ENCODE peak calls at places on chromosomes 1 and 21, in six cellular contexts. O is cardiac muscle cell; F is A549; T is pancreas; C is breast epithelium; P is CD8-positive, alpha-beta T cell. X is an unnamed sample.

GRCh38 chr1:214899908-214900470 is 182.5 kb upstream of the KCNK2 start:
- DNase-seq in O (no peak), F (peak), T (no peak), C (no peak), P (no peak), X (no peak)

GRCh38 chr1:245332513-245332912 is 177.7 kb downstream of the KIF26B start:
- DNase-seq in O (no peak), F (no peak), T (no peak), C (no peak), P (no peak), X (no peak)

GRCh38 chr1:1306070-1306660 is 1.6 kb downstream of the ACAP3 start:
- DNase-seq in O (no peak), F (no peak), T (no peak), C (no peak), P (no peak), X (peak)

GRCh38 chr1:89602871-89603404 is 30.0 kb upstream of the LRRC8C start:
- DNase-seq in O (no peak), F (no peak), T (no peak), C (no peak), P (no peak), X (no peak)

GRCh38 chr21:16302851-16303282 is 573.1 kb downstream of the USP25 start:
- DNase-seq in O (peak), F (peak), T (no peak), C (no peak), P (no peak), X (peak)

GRCh38 chr1:107782192-107782845 is 182.7 kb downstream of the VAV3 start:
- DNase-seq in O (peak), F (peak), T (peak), C (no peak), P (peak), X (peak)

GRCh38 chr1:153465728-153466625 is 5.5 kb upstream of the S100A7 start:
- DNase-seq in O (peak), F (peak), T (peak), C (no peak), P (peak), X (peak)

GRCh38 chr1:113191579-113192076 is 118.6 kb downstream of the LRIG2 start:
- DNase-seq in O (no peak), F (peak), T (no peak), C (no peak), P (no peak), X (no peak)

GRCh38 chr1:10939654-10940450 is 72.6 kb upstream of the TARDBP start:
- DNase-seq in O (peak), F (no peak), T (no peak), C (no peak), P (peak), X (peak)

GRCh38 chr1:50308883-50309282 is 114.4 kb downstream of the DMRTA2 start:
- DNase-seq in O (peak), F (peak), T (peak), C (no peak), P (no peak), X (peak)

GRCh38 chr1:225877570-225877969 is 4.6 kb downstream of the TMEM63A start:
- DNase-seq in O (peak), F (peak), T (peak), C (peak), P (peak), X (peak)

GRCh38 chr21:40386301-40386911 is 460.6 kb downstream of the DSCAM start:
- DNase-seq in O (peak), F (peak), T (peak), C (peak), P (no peak), X (no peak)

GRCh38 chr1:155139895-155140629 is at the start of gene DPM3:
- DNase-seq in O (peak), F (peak), T (peak), C (peak), P (peak), X (peak)

GRCh38 chr1:44822981-44823451 is 14.7 kb downstream of the BTBD19 start:
- DNase-seq in O (no peak), F (no peak), T (no peak), C (no peak), P (no peak), X (no peak)

GRCh38 chr1:246724725-246725095 is 501 bp downstream of the SCCPDH start:
- DNase-seq in O (peak), F (peak), T (peak), C (no peak), P (no peak), X (peak)

GRCh38 chr1:221991221-221991620 is 249.3 kb upstream of the DUSP10 start:
- DNase-seq in O (peak), F (no peak), T (no peak), C (no peak), P (no peak), X (peak)

GRCh38 chr1:206420471-206420870 is 49.8 kb upstream of the IKBKE start:
- DNase-seq in O (no peak), F (no peak), T (no peak), C (no peak), P (no peak), X (no peak)

GRCh38 chr21:35965699-35966098 is 94.6 kb downstream of the SETD4 start:
- DNase-seq in O (no peak), F (no peak), T (no peak), C (no peak), P (no peak), X (no peak)

GRCh38 chr1:39301606-39302005 is 97.1 kb downstream of the MACF1 start:
- DNase-seq in O (peak), F (no peak), T (no peak), C (no peak), P (no peak), X (peak)

GRCh38 chr1:85460555-85461088 is 4.3 kb downstream of the DDAH1 start:
- DNase-seq in O (no peak), F (no peak), T (peak), C (peak), P (no peak), X (no peak)

GRCh38 chr21:21232320-21232719 is 234.1 kb downstream of the NCAM2 start:
- DNase-seq in O (peak), F (no peak), T (no peak), C (no peak), P (no peak), X (peak)

GRCh38 chr1:6653651-6654290 is 29.1 kb downstream of the THAP3 start:
- DNase-seq in O (no peak), F (no peak), T (no peak), C (no peak), P (no peak), X (no peak)

GRCh38 chr21:36705679-36706481 is 7.0 kb downstream of the SIM2 start:
- DNase-seq in O (no peak), F (no peak), T (no peak), C (no peak), P (no peak), X (no peak)

GRCh38 chr1:237166593-237167077 is 124.7 kb downstream of the RYR2 start:
- DNase-seq in O (no peak), F (no peak), T (no peak), C (no peak), P (no peak), X (peak)

GRCh38 chr1:119549719-119550141 is 42.7 kb downstream of the HSD3B1 start:
- DNase-seq in O (peak), F (peak), T (peak), C (no peak), P (no peak), X (peak)

GRCh38 chr1:12486401-12487005 is 131.5 kb downstream of the DHRS3 start:
- DNase-seq in O (peak), F (peak), T (peak), C (no peak), P (no peak), X (peak)
- TF ChIP-seq CTCF in O (no peak), F (no peak), T (no peak), C (no peak), P (no peak), X (no peak)

DNA sequence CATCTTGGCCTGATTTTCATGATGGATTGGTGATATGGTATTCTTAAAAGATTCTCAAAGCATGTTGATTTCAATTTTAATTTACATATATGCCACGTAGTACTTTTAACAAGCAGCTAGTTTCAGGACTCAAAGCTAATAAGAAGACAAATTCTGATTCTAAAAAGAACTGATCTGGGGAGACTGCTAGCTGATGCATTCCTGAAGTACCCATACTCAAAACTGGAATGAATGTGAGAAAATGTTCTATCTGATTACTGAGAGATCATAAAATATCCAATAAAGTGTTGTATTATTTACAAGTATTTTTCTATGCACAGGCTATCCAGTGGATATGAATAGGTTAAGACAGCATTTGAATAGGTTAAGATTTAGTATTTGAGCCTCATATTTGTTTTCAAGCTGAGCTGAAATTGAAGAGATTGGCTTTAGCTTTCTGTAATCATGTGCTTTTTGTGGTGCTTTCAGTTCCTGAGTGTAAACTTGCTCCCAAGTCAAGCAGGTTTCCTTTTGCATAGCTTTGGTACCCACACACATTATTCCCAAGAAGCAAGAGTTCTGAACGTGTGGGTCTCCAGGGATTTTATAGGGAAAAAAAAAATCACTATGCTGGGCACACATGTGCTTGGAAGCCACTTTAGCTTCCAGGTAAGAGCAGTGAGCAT is 114.1 kb downstream of the VPS13D start:
- DNase-seq in O (no peak), F (no peak), T (no peak), C (no peak), P (no peak), X (no peak)
- H3K4me3 ChIP-seq in O (no peak), F (no peak), T (no peak), C (no peak), P (no peak), X (no peak)

GRCh38 chr1:228483789-228484188 is 3.4 kb upstream of the RNF187 start:
- DNase-seq in O (no peak), F (no peak), T (no peak), C (no peak), P (no peak), X (no peak)
- TF ChIP-seq CTCF in O (no peak), F (no peak), T (no peak), C (no peak), P (no peak), X (no peak)

DNA sequence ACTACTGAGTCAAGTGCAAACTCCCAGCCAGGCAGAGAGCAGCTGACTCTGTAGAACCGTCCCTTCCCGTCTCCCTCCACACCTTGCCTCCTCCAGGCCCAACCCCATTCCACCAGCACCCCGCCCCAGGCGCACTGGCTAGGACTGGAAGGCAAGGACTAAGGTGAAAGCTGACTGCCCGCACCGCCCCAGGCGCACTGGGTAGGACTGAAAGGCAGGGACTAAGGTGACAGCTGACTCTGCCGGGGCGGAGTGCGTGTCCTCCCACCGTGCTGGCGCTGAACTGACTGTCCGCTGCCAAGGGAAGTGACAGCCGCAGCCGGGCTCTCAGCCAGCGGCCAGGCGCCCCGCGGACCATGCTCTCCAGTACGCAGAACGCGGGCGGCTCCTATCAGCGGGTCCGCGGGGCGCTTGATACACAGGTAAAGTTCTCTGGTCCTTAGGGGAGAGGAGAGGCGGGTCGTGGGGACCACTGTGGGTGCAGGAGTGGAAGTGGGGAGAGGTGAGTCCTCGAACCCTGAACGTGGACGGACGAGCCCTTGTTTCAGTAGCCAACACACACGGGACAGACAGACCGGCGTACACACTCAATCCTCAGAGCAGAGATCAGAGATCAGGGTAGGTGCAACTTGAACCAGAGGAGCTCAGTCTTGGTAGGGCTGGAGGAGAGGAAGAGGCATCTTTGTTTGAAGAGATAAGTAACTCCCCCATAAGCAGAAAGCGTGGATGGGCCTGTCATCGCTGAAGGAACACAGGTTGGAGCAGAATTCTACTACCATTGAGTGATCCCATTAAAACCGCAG is 58.0 kb downstream of the RBM11 start:
- DNase-seq in O (peak), F (no peak), T (peak), C (peak), P (no peak), X (no peak)
- H3K4me3 ChIP-seq in O (no peak), F (no peak), T (peak), C (peak), P (no peak), X (no peak)

DNA sequence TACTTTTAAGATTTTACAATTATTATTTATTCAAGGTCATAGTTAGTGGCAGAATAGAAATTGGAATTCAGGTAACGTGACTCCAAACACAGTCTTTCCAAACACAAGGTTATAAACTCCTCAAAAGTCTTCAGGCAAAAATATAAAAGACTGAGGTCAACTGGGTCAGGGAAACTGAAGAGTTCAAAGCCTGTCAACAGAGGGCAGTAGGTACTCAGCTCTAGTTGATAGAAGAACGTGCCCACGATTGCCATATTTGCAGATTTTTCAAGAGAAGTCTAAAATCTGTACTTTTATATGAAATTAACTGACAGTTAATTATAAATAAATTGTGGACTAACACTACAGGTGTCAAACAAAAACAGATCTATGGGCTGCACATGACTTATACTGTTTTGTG is 135.0 kb downstream of the LHX4 start:
- DNase-seq in O (no peak), F (peak), T (no peak), C (no peak), P (no peak), X (peak)
- TF ChIP-seq CTCF in O (no peak), F (peak), T (no peak), C (no peak), P (no peak), X (peak)

GRCh38 chr1:186195377-186195931 is 179.6 kb downstream of the TPR start:
- DNase-seq in O (no peak), F (no peak), T (no peak), C (no peak), P (no peak), X (no peak)
- H3K4me3 ChIP-seq in O (no peak), F (no peak), T (no peak), C (no peak), P (no peak), X (no peak)

GRCh38 chr1:200305806-200306205 is 104.0 kb downstream of the ZNF281 start:
- DNase-seq in O (no peak), F (no peak), T (no peak), C (no peak), P (no peak), X (no peak)

GRCh38 chr1:200311256-200311655 is 98.6 kb downstream of the ZNF281 start:
- DNase-seq in O (peak), F (no peak), T (no peak), C (no peak), P (no peak), X (peak)

GRCh38 chr1:200306954-200307754 is 102.7 kb downstream of the ZNF281 start:
- DNase-seq in O (peak), F (peak), T (peak), C (no peak), P (no peak), X (peak)

GRCh38 chr1:200310824-200311223 is 99.0 kb downstream of the ZNF281 start:
- DNase-seq in O (no peak), F (no peak), T (no peak), C (no peak), P (no peak), X (no peak)

DNA sequence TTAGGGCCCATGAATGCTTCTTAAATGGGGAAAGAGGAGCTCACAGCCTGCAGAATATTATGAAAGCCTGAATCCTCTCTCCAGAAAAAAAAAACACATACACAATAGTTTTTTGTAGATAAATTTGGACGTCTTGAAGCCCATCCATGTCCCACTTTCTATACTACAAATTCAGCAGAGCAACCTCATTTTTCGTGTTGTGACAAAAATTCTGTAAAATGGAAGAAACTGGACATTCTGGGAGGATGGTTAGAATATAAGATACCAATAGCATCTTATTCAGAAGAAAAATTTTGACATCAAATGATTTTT is 102.1 kb downstream of the ZNF281 start:
- DNase-seq in O (no peak), F (no peak), T (no peak), C (no peak), P (no peak), X (no peak)
- TF ChIP-seq CTCF in O (no peak), F (peak), T (no peak), C (no peak), P (peak), X (no peak)

X was measured in cardiac fibroblast.